ENCODE peak calls at places on chromosomes 2 and 18, in six cellular contexts. One of them, this sample, is unnamed.

GRCh38 chr2:188292446-188293239 is 969 bp downstream of the GULP1 start:
- DNase-seq in body of pancreas: peak; percentile 87
- DNase-seq in spleen: peak; percentile 71
- DNase-seq in PC-9: peak; percentile 71
- DNase-seq in brain microvascular endothelial cell: peak; percentile 66
- DNase-seq in kidney: peak; percentile 94
- DNase-seq in this sample: peak; percentile 68

GRCh38 chr2:44793322-44793870 is 148.1 kb upstream of the SIX3 start:
- DNase-seq in brain microvascular endothelial cell: peak; percentile 45
- DNase-seq in kidney: no peak
- DNase-seq in spleen: no peak
- DNase-seq in body of pancreas: no peak
- DNase-seq in PC-9: peak; percentile 33
- DNase-seq in this sample: no peak

GRCh38 chr2:86082768-86083167 is 22.9 kb downstream of the POLR1A start:
- DNase-seq in body of pancreas: no peak
- DNase-seq in kidney: no peak
- DNase-seq in PC-9: no peak
- DNase-seq in spleen: no peak
- DNase-seq in brain microvascular endothelial cell: no peak
- DNase-seq in this sample: no peak

GRCh38 chr2:144152817-144153271 is 367.1 kb downstream of the ZEB2 start:
- DNase-seq in kidney: no peak
- DNase-seq in PC-9: no peak
- DNase-seq in spleen: no peak
- DNase-seq in body of pancreas: peak; percentile 4
- DNase-seq in brain microvascular endothelial cell: peak; percentile 76
- DNase-seq in this sample: no peak

GRCh38 chr2:85326946-85327756 is 638 bp downstream of the TGOLN2 start:
- DNase-seq in brain microvascular endothelial cell: peak; percentile 39
- DNase-seq in body of pancreas: peak; percentile 52
- DNase-seq in PC-9: peak; percentile 24
- DNase-seq in kidney: peak; percentile 85
- DNase-seq in spleen: peak; percentile 92
- DNase-seq in this sample: no peak

GRCh38 chr2:235494716-235495372 is 1.0 kb downstream of the AGAP1 start:
- DNase-seq in brain microvascular endothelial cell: peak; percentile 32
- DNase-seq in spleen: no peak
- DNase-seq in kidney: peak; percentile 84
- DNase-seq in PC-9: peak; percentile 50
- DNase-seq in body of pancreas: peak; percentile 48
- DNase-seq in this sample: no peak

GRCh38 chr2:26598336-26599006 is 42.7 kb downstream of the CIB4 start:
- DNase-seq in kidney: peak; percentile 48
- DNase-seq in spleen: peak; percentile 56
- DNase-seq in brain microvascular endothelial cell: no peak
- DNase-seq in body of pancreas: no peak
- DNase-seq in PC-9: no peak
- DNase-seq in this sample: no peak

GRCh38 chr2:11080253-11081115 is 74.8 kb upstream of the SLC66A3 start:
- DNase-seq in body of pancreas: no peak
- DNase-seq in kidney: no peak
- DNase-seq in PC-9: no peak
- DNase-seq in brain microvascular endothelial cell: no peak
- DNase-seq in spleen: no peak
- DNase-seq in this sample: no peak

GRCh38 chr2:53750369-53750768 is 17.2 kb upstream of the CHAC2 start:
- DNase-seq in PC-9: no peak
- DNase-seq in kidney: no peak
- DNase-seq in brain microvascular endothelial cell: no peak
- DNase-seq in body of pancreas: no peak
- DNase-seq in spleen: no peak
- DNase-seq in this sample: no peak

GRCh38 chr2:71536311-71536710 is 83.0 kb downstream of the DYSF start:
- DNase-seq in brain microvascular endothelial cell: no peak
- DNase-seq in spleen: no peak
- DNase-seq in body of pancreas: no peak
- DNase-seq in PC-9: no peak
- DNase-seq in kidney: no peak
- DNase-seq in this sample: no peak

GRCh38 chr2:239944706-239945551 is 80.2 kb downstream of the NDUFA10 start:
- DNase-seq in body of pancreas: peak; percentile 48
- DNase-seq in brain microvascular endothelial cell: peak; percentile 5
- DNase-seq in spleen: peak; percentile 89
- DNase-seq in PC-9: no peak
- DNase-seq in kidney: peak; percentile 76
- DNase-seq in this sample: no peak

GRCh38 chr2:183242937-183243336 is 118.7 kb downstream of the NUP35 start:
- DNase-seq in body of pancreas: no peak
- DNase-seq in spleen: no peak
- DNase-seq in kidney: no peak
- DNase-seq in PC-9: no peak
- DNase-seq in brain microvascular endothelial cell: peak; percentile 73
- DNase-seq in this sample: no peak

GRCh38 chr18:62152844-62153243 is 34.0 kb downstream of the PIGN start:
- DNase-seq in spleen: no peak
- DNase-seq in body of pancreas: no peak
- DNase-seq in kidney: no peak
- DNase-seq in brain microvascular endothelial cell: no peak
- DNase-seq in PC-9: no peak
- DNase-seq in this sample: no peak

GRCh38 chr2:74255660-74256228 is 57.3 kb downstream of the MTHFD2 start:
- DNase-seq in kidney: no peak
- DNase-seq in body of pancreas: no peak
- DNase-seq in brain microvascular endothelial cell: no peak
- DNase-seq in spleen: no peak
- DNase-seq in PC-9: no peak
- DNase-seq in this sample: no peak

GRCh38 chr2:202079289-202079688 is 6.2 kb downstream of the KIAA2012 start:
- DNase-seq in brain microvascular endothelial cell: no peak
- DNase-seq in body of pancreas: no peak
- DNase-seq in spleen: no peak
- DNase-seq in kidney: no peak
- DNase-seq in PC-9: no peak
- DNase-seq in this sample: no peak

GRCh38 chr18:12769644-12770440 is 67.0 kb downstream of the PSMG2 start:
- DNase-seq in spleen: no peak
- DNase-seq in brain microvascular endothelial cell: peak; percentile 40
- DNase-seq in kidney: no peak
- DNase-seq in PC-9: no peak
- DNase-seq in body of pancreas: no peak
- DNase-seq in this sample: no peak

GRCh38 chr2:162297925-162298552 is 20.4 kb downstream of the IFIH1 start:
- DNase-seq in body of pancreas: peak; percentile 88
- DNase-seq in brain microvascular endothelial cell: peak; percentile 87
- DNase-seq in PC-9: peak; percentile 30
- DNase-seq in kidney: no peak
- DNase-seq in spleen: no peak
- DNase-seq in this sample: peak; percentile 44

GRCh38 chr2:136935119-136935518 is 169.8 kb downstream of the THSD7B start:
- DNase-seq in kidney: no peak
- DNase-seq in spleen: no peak
- DNase-seq in brain microvascular endothelial cell: no peak
- DNase-seq in body of pancreas: no peak
- DNase-seq in PC-9: no peak
- DNase-seq in this sample: no peak

GRCh38 chr18:34928068-34928753 is 113.0 kb upstream of the MAPRE2 start:
- DNase-seq in kidney: no peak
- DNase-seq in spleen: no peak
- DNase-seq in PC-9: no peak
- DNase-seq in brain microvascular endothelial cell: no peak
- DNase-seq in body of pancreas: no peak
- DNase-seq in this sample: no peak

GRCh38 chr2:201872576-201872975 is 66.2 kb downstream of the CDK15 start:
- DNase-seq in brain microvascular endothelial cell: no peak
- DNase-seq in kidney: no peak
- DNase-seq in spleen: no peak
- DNase-seq in PC-9: no peak
- DNase-seq in body of pancreas: no peak
- DNase-seq in this sample: no peak

GRCh38 chr2:28163627-28164279 is 228.9 kb upstream of the FOSL2 start:
- DNase-seq in body of pancreas: no peak
- DNase-seq in spleen: no peak
- DNase-seq in PC-9: no peak
- DNase-seq in brain microvascular endothelial cell: no peak
- DNase-seq in kidney: no peak
- DNase-seq in this sample: no peak

GRCh38 chr2:125371867-125372266 is 1284.1 kb upstream of the GYPC start:
- DNase-seq in spleen: no peak
- DNase-seq in PC-9: no peak
- DNase-seq in kidney: no peak
- DNase-seq in body of pancreas: no peak
- DNase-seq in brain microvascular endothelial cell: no peak
- DNase-seq in this sample: no peak

GRCh38 chr2:160932960-160933359 is 227.3 kb upstream of the TANK start:
- DNase-seq in brain microvascular endothelial cell: no peak
- DNase-seq in body of pancreas: no peak
- DNase-seq in PC-9: peak; percentile 5
- DNase-seq in kidney: no peak
- DNase-seq in spleen: no peak
- DNase-seq in this sample: peak; percentile 33

GRCh38 chr2:170177950-170178781 is at the start of gene MYO3B:
- DNase-seq in brain microvascular endothelial cell: no peak
- DNase-seq in body of pancreas: no peak
- DNase-seq in spleen: no peak
- DNase-seq in kidney: no peak
- DNase-seq in PC-9: no peak
- DNase-seq in this sample: no peak

GRCh38 chr2:96092896-96093295 is 23.5 kb downstream of the ADRA2B start:
- DNase-seq in brain microvascular endothelial cell: no peak
- DNase-seq in PC-9: no peak
- DNase-seq in kidney: no peak
- DNase-seq in body of pancreas: no peak
- DNase-seq in spleen: peak; percentile 37
- DNase-seq in this sample: no peak

GRCh38 chr2:14778015-14778414 is 145.5 kb downstream of the LRATD1 start:
- DNase-seq in body of pancreas: no peak
- DNase-seq in spleen: no peak
- DNase-seq in brain microvascular endothelial cell: no peak
- DNase-seq in PC-9: no peak
- DNase-seq in kidney: no peak
- DNase-seq in this sample: no peak

GRCh38 chr18:80198994-80199748 is 48.1 kb downstream of the PARD6G start:
- DNase-seq in body of pancreas: no peak
- DNase-seq in brain microvascular endothelial cell: no peak
- DNase-seq in PC-9: no peak
- DNase-seq in kidney: no peak
- DNase-seq in spleen: no peak
- DNase-seq in this sample: no peak

GRCh38 chr2:164523026-164523425 is 98.3 kb downstream of the GRB14 start:
- DNase-seq in spleen: no peak
- DNase-seq in kidney: no peak
- DNase-seq in body of pancreas: no peak
- DNase-seq in brain microvascular endothelial cell: no peak
- DNase-seq in PC-9: no peak
- DNase-seq in this sample: no peak

GRCh38 chr2:207475546-207475945 is 54.2 kb upstream of the CREB1 start:
- DNase-seq in spleen: no peak
- DNase-seq in body of pancreas: no peak
- DNase-seq in brain microvascular endothelial cell: no peak
- DNase-seq in PC-9: no peak
- DNase-seq in kidney: no peak
- DNase-seq in this sample: no peak

GRCh38 chr2:65790676-65790935 is 358.2 kb upstream of the SPRED2 start:
- DNase-seq in body of pancreas: no peak
- DNase-seq in PC-9: no peak
- DNase-seq in kidney: no peak
- DNase-seq in brain microvascular endothelial cell: no peak
- DNase-seq in spleen: no peak
- DNase-seq in this sample: no peak
- TF ChIP-seq CTCF in body of pancreas: no peak
- TF ChIP-seq CTCF in PC-9: no peak
- TF ChIP-seq CTCF in kidney: no peak
- TF ChIP-seq CTCF in brain microvascular endothelial cell: no peak
- TF ChIP-seq CTCF in spleen: no peak
- TF ChIP-seq CTCF in this sample: no peak

DNA sequence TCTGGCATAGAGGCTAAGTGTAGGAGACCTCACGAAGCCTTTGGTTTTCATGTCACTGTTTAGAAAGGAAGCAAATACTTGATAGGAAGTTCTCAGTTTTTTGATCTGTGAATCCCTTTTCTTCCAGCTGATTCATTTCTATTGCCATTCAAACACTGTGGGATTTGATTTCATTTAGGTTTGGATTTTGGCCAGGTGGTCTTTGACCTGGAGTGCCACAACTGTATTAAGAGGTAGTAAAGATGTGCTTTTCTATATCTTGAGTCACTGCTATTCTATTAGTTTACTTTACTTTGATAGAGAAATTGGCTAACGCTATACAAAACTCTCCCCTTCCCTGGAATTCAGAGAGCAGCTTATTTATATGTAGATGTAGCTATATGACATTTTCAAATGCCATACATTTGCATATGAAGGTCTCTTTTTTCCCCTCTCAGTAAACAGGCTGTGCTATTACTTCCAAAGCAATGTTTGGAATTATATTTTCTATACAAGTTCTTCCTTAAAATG is 132.4 kb upstream of the CAVIN2 start:
- DNase-seq in kidney: no peak
- DNase-seq in brain microvascular endothelial cell: no peak
- DNase-seq in body of pancreas: no peak
- DNase-seq in spleen: no peak
- DNase-seq in PC-9: no peak
- DNase-seq in this sample: no peak
- H3K27ac ChIP-seq in kidney: no peak overlapping the region
- H3K27ac ChIP-seq in brain microvascular endothelial cell: no peak overlapping the region
- H3K27ac ChIP-seq in body of pancreas: no peak overlapping the region
- H3K27ac ChIP-seq in spleen: no peak overlapping the region
- H3K27ac ChIP-seq in PC-9: no peak overlapping the region
- H3K27ac ChIP-seq in this sample: no peak overlapping the region

GRCh38 chr2:196482119-196483065 is 157.1 kb upstream of the CCDC150 start:
- DNase-seq in kidney: no peak
- DNase-seq in body of pancreas: no peak
- DNase-seq in spleen: no peak
- DNase-seq in PC-9: no peak
- DNase-seq in brain microvascular endothelial cell: peak; percentile 72
- DNase-seq in this sample: no peak
- TF ChIP-seq CTCF in kidney: no peak
- TF ChIP-seq CTCF in body of pancreas: no peak
- TF ChIP-seq CTCF in spleen: no peak
- TF ChIP-seq CTCF in PC-9: no peak
- TF ChIP-seq CTCF in brain microvascular endothelial cell: peak; percentile 21
- TF ChIP-seq CTCF in this sample: no peak

GRCh38 chr2:36459725-36460137 is 104.2 kb downstream of the CRIM1 start:
- DNase-seq in body of pancreas: peak; percentile 35
- DNase-seq in brain microvascular endothelial cell: no peak
- DNase-seq in kidney: no peak
- DNase-seq in PC-9: peak; percentile 62
- DNase-seq in spleen: no peak
- DNase-seq in this sample: no peak
- H3K27ac ChIP-seq in body of pancreas: no peak overlapping the region
- H3K27ac ChIP-seq in brain microvascular endothelial cell: peak overlapping the region; percentile 92
- H3K27ac ChIP-seq in kidney: no peak overlapping the region
- H3K27ac ChIP-seq in PC-9: peak overlapping the region; percentile 6
- H3K27ac ChIP-seq in spleen: no peak overlapping the region
- H3K27ac ChIP-seq in this sample: peak overlapping the region; percentile 59

GRCh38 chr18:75110311-75110710 is 98.6 kb downstream of the PTGR3 start:
- DNase-seq in body of pancreas: no peak
- DNase-seq in brain microvascular endothelial cell: no peak
- DNase-seq in PC-9: no peak
- DNase-seq in spleen: no peak
- DNase-seq in kidney: no peak
- DNase-seq in this sample: no peak
- TF ChIP-seq CTCF in body of pancreas: no peak
- TF ChIP-seq CTCF in brain microvascular endothelial cell: no peak
- TF ChIP-seq CTCF in PC-9: no peak
- TF ChIP-seq CTCF in spleen: no peak
- TF ChIP-seq CTCF in kidney: no peak
- TF ChIP-seq CTCF in this sample: no peak

GRCh38 chr2:3145471-3146027 is 232.1 kb downstream of the EIPR1 start:
- DNase-seq in PC-9: no peak
- DNase-seq in spleen: no peak
- DNase-seq in body of pancreas: no peak
- DNase-seq in kidney: no peak
- DNase-seq in brain microvascular endothelial cell: no peak
- DNase-seq in this sample: no peak
- H3K27ac ChIP-seq in PC-9: no peak overlapping the region
- H3K27ac ChIP-seq in spleen: no peak overlapping the region
- H3K27ac ChIP-seq in body of pancreas: no peak overlapping the region
- H3K27ac ChIP-seq in kidney: no peak overlapping the region
- H3K27ac ChIP-seq in brain microvascular endothelial cell: no peak overlapping the region
- H3K27ac ChIP-seq in this sample: no peak overlapping the region

This sample was measured in AG04450.